ENCODE peak calls at places on chromosomes 12 and 14, in ten cellular contexts. Z, Y, Q, W, F, J, K, N, I and T are unnamed samples.

GRCh38 chr12:121799842-121800693 is 3.7 kb upstream of the SETD1B start:
- DNase-seq in Z (peak), Y (no peak), Q (peak), W (peak), F (peak), J (peak), K (peak), N (peak), I (peak), T (peak)

GRCh38 chr12:18422849-18423248 is 161.5 kb downstream of the PIK3C2G start:
- DNase-seq in Z (no peak), Y (no peak), Q (no peak), W (no peak), F (no peak), J (no peak), K (no peak), N (no peak), I (no peak), T (no peak)

GRCh38 chr12:97837401-97837800 is 374.8 kb downstream of the RMST start:
- DNase-seq in Z (no peak), Y (no peak), Q (no peak), W (peak), F (no peak), J (no peak), K (no peak), N (peak), I (no peak), T (peak)

GRCh38 chr12:80299976-80300375 is 144.1 kb upstream of the PTPRQ start:
- DNase-seq in Z (no peak), Y (no peak), Q (no peak), W (no peak), F (no peak), J (no peak), K (no peak), N (no peak), I (no peak), T (no peak)

GRCh38 chr12:98698603-98699463 is 53.7 kb downstream of the APAF1 start:
- DNase-seq in Z (peak), Y (peak), Q (peak), W (no peak), F (peak), J (peak), K (no peak), N (peak), I (peak), T (peak)

GRCh38 chr12:132596016-132596415 is 14.4 kb downstream of the LRCOL1 start:
- DNase-seq in Z (no peak), Y (no peak), Q (no peak), W (peak), F (no peak), J (no peak), K (no peak), N (peak), I (peak), T (no peak)

GRCh38 chr12:88844426-88844825 is 264.2 kb upstream of the KITLG start:
- DNase-seq in Z (no peak), Y (no peak), Q (peak), W (no peak), F (no peak), J (no peak), K (no peak), N (no peak), I (no peak), T (no peak)

GRCh38 chr12:109604902-109605536 is 31.4 kb downstream of the MVK start:
- DNase-seq in Z (no peak), Y (no peak), Q (no peak), W (no peak), F (no peak), J (no peak), K (no peak), N (no peak), I (peak), T (no peak)

GRCh38 chr12:1634590-1635191 is 5.7 kb downstream of the WNT5B start:
- DNase-seq in Z (peak), Y (peak), Q (peak), W (peak), F (peak), J (peak), K (no peak), N (peak), I (peak), T (peak)

GRCh38 chr12:23204933-23205778 is 580.2 kb downstream of the ETNK1 start:
- DNase-seq in Z (peak), Y (no peak), Q (no peak), W (peak), F (no peak), J (peak), K (no peak), N (peak), I (peak), T (peak)

GRCh38 chr14:23141706-23142467 is 22.8 kb upstream of the CEBPE start:
- DNase-seq in Z (peak), Y (no peak), Q (peak), W (peak), F (no peak), J (no peak), K (no peak), N (peak), I (no peak), T (peak)

GRCh38 chr12:127552838-127553237 is 714.1 kb upstream of the TMEM132C start:
- DNase-seq in Z (no peak), Y (no peak), Q (no peak), W (no peak), F (no peak), J (no peak), K (no peak), N (no peak), I (no peak), T (no peak)

GRCh38 chr14:52369305-52369781 is 55.2 kb downstream of the PTGER2 start:
- DNase-seq in Z (no peak), Y (no peak), Q (peak), W (no peak), F (no peak), J (no peak), K (no peak), N (peak), I (no peak), T (no peak)

GRCh38 chr14:76937181-76938091 is 91.1 kb downstream of the IRF2BPL start:
- DNase-seq in Z (no peak), Y (no peak), Q (peak), W (peak), F (no peak), J (no peak), K (no peak), N (no peak), I (peak), T (peak)

GRCh38 chr14:59213368-59214315 is 25.2 kb downstream of the DAAM1 start:
- DNase-seq in Z (no peak), Y (no peak), Q (no peak), W (no peak), F (no peak), J (no peak), K (no peak), N (peak), I (no peak), T (no peak)

GRCh38 chr14:89669209-89669608 is 252.2 kb upstream of the FOXN3 start:
- DNase-seq in Z (no peak), Y (no peak), Q (no peak), W (no peak), F (no peak), J (no peak), K (no peak), N (no peak), I (no peak), T (no peak)

GRCh38 chr12:122866950-122867607 is 28.8 kb downstream of the VPS37B start:
- DNase-seq in Z (no peak), Y (peak), Q (peak), W (no peak), F (no peak), J (no peak), K (no peak), N (no peak), I (no peak), T (no peak)

GRCh38 chr12:162467-163307 is 51.3 kb downstream of the SLC6A12 start:
- DNase-seq in Z (no peak), Y (no peak), Q (no peak), W (no peak), F (no peak), J (peak), K (no peak), N (no peak), I (no peak), T (no peak)

GRCh38 chr14:67722293-67722692 is 20.6 kb downstream of the RDH12 start:
- DNase-seq in Z (no peak), Y (peak), Q (peak), W (peak), F (no peak), J (no peak), K (no peak), N (no peak), I (peak), T (no peak)

GRCh38 chr14:75803768-75804167 is 142.7 kb downstream of the TTLL5 start:
- DNase-seq in Z (no peak), Y (no peak), Q (no peak), W (peak), F (no peak), J (no peak), K (no peak), N (no peak), I (peak), T (no peak)

GRCh38 chr14:98163285-98163741 is 1108.7 kb downstream of the BCL11B start:
- DNase-seq in Z (no peak), Y (no peak), Q (no peak), W (no peak), F (no peak), J (no peak), K (no peak), N (no peak), I (no peak), T (no peak)

GRCh38 chr12:114933428-114934160 is 249.6 kb upstream of the TBX3 start:
- DNase-seq in Z (peak), Y (no peak), Q (no peak), W (peak), F (no peak), J (no peak), K (no peak), N (peak), I (no peak), T (peak)

GRCh38 chr12:129966086-129966640 is 62.3 kb upstream of the TMEM132D start:
- DNase-seq in Z (no peak), Y (no peak), Q (no peak), W (no peak), F (no peak), J (no peak), K (no peak), N (no peak), I (no peak), T (no peak)

GRCh38 chr14:101552786-101553231 is 8.5 kb upstream of the DIO3 start:
- DNase-seq in Z (peak), Y (no peak), Q (peak), W (no peak), F (peak), J (no peak), K (no peak), N (peak), I (no peak), T (peak)

GRCh38 chr12:112130461-112130998 is 5.2 kb downstream of the TRAFD1 start:
- DNase-seq in Z (no peak), Y (no peak), Q (no peak), W (peak), F (no peak), J (peak), K (no peak), N (no peak), I (no peak), T (no peak)

GRCh38 chr14:98227000-98227726 is 1044.8 kb downstream of the BCL11B start:
- DNase-seq in Z (no peak), Y (no peak), Q (no peak), W (no peak), F (no peak), J (no peak), K (no peak), N (no peak), I (no peak), T (no peak)

GRCh38 chr14:41699506-41699905 is 92.8 kb downstream of the LRFN5 start:
- DNase-seq in Z (no peak), Y (no peak), Q (no peak), W (no peak), F (no peak), J (no peak), K (no peak), N (peak), I (no peak), T (no peak)

GRCh38 chr12:40375076-40375475 is 150.3 kb downstream of the LRRK2 start:
- DNase-seq in Z (no peak), Y (no peak), Q (no peak), W (no peak), F (no peak), J (peak), K (no peak), N (peak), I (no peak), T (no peak)

GRCh38 chr14:75041613-75042012 is 9.7 kb downstream of the MLH3 start:
- DNase-seq in Z (no peak), Y (no peak), Q (no peak), W (peak), F (peak), J (no peak), K (no peak), N (peak), I (no peak), T (peak)

GRCh38 chr12:27355486-27355885 is 22.9 kb downstream of the BMAL2 start:
- DNase-seq in Z (no peak), Y (no peak), Q (no peak), W (no peak), F (no peak), J (no peak), K (no peak), N (no peak), I (no peak), T (no peak)

GRCh38 chr12:1517007-1517406 is 77.4 kb downstream of the FBXL14 start:
- DNase-seq in Z (no peak), Y (no peak), Q (no peak), W (no peak), F (no peak), J (peak), K (no peak), N (peak), I (peak), T (no peak)

GRCh38 chr14:95956601-95957460 is 80.2 kb downstream of the TUNAR start:
- DNase-seq in Z (no peak), Y (no peak), Q (no peak), W (no peak), F (no peak), J (no peak), K (no peak), N (no peak), I (no peak), T (no peak)

GRCh38 chr14:95959317-95959716 is 79.8 kb upstream of the C14orf132 start:
- DNase-seq in Z (no peak), Y (no peak), Q (no peak), W (no peak), F (no peak), J (no peak), K (no peak), N (no peak), I (no peak), T (no peak)

GRCh38 chr14:95953111-95953724 is 76.6 kb downstream of the TUNAR start:
- DNase-seq in Z (no peak), Y (no peak), Q (no peak), W (peak), F (no peak), J (peak), K (no peak), N (no peak), I (peak), T (peak)

GRCh38 chr14:95961481-95961880 is 77.7 kb upstream of the C14orf132 start:
- DNase-seq in Z (no peak), Y (no peak), Q (no peak), W (no peak), F (no peak), J (no peak), K (no peak), N (no peak), I (no peak), T (no peak)

GRCh38 chr14:95958105-95958504 is 81.1 kb upstream of the C14orf132 start:
- DNase-seq in Z (no peak), Y (no peak), Q (no peak), W (no peak), F (no peak), J (no peak), K (no peak), N (no peak), I (no peak), T (no peak)
- H3K27ac ChIP-seq in Z (no peak), Y (no peak), Q (no peak), W (no peak), F (no peak), J (no peak), K (no peak), N (no peak), I (no peak), T (no peak)

DNA sequence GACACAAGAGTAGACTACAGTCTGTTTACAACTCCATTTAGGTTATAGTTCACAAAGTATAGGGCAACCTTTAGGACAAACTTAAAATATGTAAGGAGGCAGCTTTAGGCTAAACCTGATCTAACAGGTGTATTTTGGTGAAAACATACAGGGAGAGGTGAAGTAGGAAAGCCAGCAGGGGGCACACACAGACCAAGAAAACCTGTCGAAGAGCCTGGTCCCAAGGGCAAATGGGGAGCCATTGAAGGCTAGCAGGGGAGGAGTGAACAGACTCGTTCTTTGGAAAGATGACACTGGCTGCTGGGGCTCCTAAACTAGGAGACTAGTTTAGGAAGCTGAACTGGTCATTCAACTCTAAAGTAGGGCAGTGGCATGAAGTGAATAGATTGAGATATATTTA is 138.8 kb upstream of the WSCD2 start:
- DNase-seq in Z (peak), Y (peak), Q (peak), W (peak), F (peak), J (peak), K (no peak), N (peak), I (peak), T (no peak)
- TF ChIP-seq CTCF in Z (peak), Y (peak), Q (peak), W (peak), F (no peak), J (peak), K (peak), N (peak), I (peak), T (no peak)

GRCh38 chr12:47737936-47738335 is 12.6 kb upstream of the ENDOU start:
- DNase-seq in Z (no peak), Y (no peak), Q (no peak), W (no peak), F (no peak), J (no peak), K (no peak), N (no peak), I (no peak), T (no peak)
- H3K27ac ChIP-seq in Z (no peak), Y (peak), Q (peak), W (peak), F (no peak), J (no peak), K (peak), N (no peak), I (no peak), T (no peak)

GRCh38 chr12:69189378-69189978 is 49.9 kb upstream of the CPSF6 start:
- DNase-seq in Z (no peak), Y (no peak), Q (no peak), W (no peak), F (no peak), J (peak), K (no peak), N (peak), I (no peak), T (no peak)
- TF ChIP-seq CTCF in Z (no peak), Y (no peak), Q (no peak), W (no peak), F (no peak), J (no peak), K (no peak), N (no peak), I (no peak), T (no peak)

GRCh38 chr12:24918596-24918995 is 30.3 kb downstream of the BCAT1 start:
- DNase-seq in Z (no peak), Y (no peak), Q (no peak), W (no peak), F (no peak), J (no peak), K (no peak), N (no peak), I (no peak), T (no peak)

GRCh38 chr12:24922109-24922508 is 26.8 kb downstream of the BCAT1 start:
- DNase-seq in Z (no peak), Y (no peak), Q (no peak), W (no peak), F (no peak), J (no peak), K (no peak), N (no peak), I (no peak), T (peak)

GRCh38 chr12:24919346-24920001 is 29.4 kb downstream of the BCAT1 start:
- DNase-seq in Z (no peak), Y (no peak), Q (no peak), W (no peak), F (no peak), J (no peak), K (no peak), N (no peak), I (no peak), T (no peak)

GRCh38 chr12:24920141-24920540 is 28.8 kb downstream of the BCAT1 start:
- DNase-seq in Z (no peak), Y (no peak), Q (no peak), W (no peak), F (no peak), J (no peak), K (no peak), N (no peak), I (no peak), T (no peak)

DNA sequence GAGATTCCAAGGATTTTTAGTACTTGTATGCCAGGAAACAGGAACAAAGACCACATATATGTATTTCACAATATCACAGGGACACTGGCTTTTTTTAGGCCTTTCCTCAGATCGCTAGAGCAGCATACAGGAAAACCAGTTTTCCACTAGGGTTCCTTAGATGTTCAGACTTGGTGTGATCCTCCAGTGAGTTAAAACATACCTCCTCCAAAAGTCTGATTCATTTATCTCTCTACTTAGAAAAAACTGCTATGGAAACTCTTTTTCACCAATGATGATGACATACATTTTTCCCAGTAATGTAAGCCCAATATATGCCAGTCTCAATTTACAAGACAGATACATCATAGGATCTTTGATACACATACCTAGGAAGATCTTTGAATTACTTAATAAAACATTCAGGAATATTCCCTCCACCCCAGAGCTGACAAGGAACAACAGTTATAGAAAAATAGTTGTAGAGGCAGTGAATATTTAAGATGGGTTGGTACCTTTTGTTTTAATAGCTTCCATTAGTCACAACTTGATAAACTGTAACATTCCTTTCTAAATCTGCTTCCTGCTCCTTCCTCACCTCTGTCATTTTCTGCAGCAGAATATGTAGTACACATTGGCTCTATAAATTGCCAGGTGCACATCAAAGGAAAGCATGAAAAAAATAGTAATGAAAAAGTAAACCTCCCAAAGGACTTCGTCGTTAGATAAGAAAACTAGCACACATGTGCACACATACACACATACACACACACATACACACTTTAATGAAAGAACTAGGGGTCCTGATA is 27.5 kb downstream of the BCAT1 start:
- DNase-seq in Z (no peak), Y (no peak), Q (no peak), W (peak), F (no peak), J (no peak), K (no peak), N (no peak), I (no peak), T (no peak)
- H3K27ac ChIP-seq in Z (no peak), Y (no peak), Q (no peak), W (no peak), F (no peak), J (no peak), K (no peak), N (no peak), I (no peak), T (no peak)